ENCODE peak calls at places on chromosomes 16 and 17, in four cellular contexts. One of them, this sample, is unnamed.

GRCh38 chr16:27281285-27281684 is 12.7 kb upstream of the NSMCE1 start:
- DNase-seq in NCI-H1048: no peak
- DNase-seq in fibroblast of mammary gland: no peak
- DNase-seq in GM13977: no peak
- DNase-seq in this sample: no peak

GRCh38 chr17:58360664-58361063 is 8.7 kb upstream of the SUPT4H1 start:
- DNase-seq in NCI-H1048: no peak
- DNase-seq in fibroblast of mammary gland: no peak
- DNase-seq in GM13977: peak
- DNase-seq in this sample: no peak

GRCh38 chr17:19398301-19399181 is 11.6 kb upstream of the MFAP4 start:
- DNase-seq in NCI-H1048: no peak
- DNase-seq in fibroblast of mammary gland: peak
- DNase-seq in GM13977: no peak
- DNase-seq in this sample: peak

GRCh38 chr16:52592216-52592592 is 45.3 kb upstream of the TOX3 start:
- DNase-seq in NCI-H1048: no peak
- DNase-seq in fibroblast of mammary gland: no peak
- DNase-seq in GM13977: no peak
- DNase-seq in this sample: no peak

GRCh38 chr16:2233872-2234812 is 2.1 kb upstream of the DNASE1L2 start:
- DNase-seq in NCI-H1048: no peak
- DNase-seq in fibroblast of mammary gland: no peak
- DNase-seq in GM13977: no peak
- DNase-seq in this sample: no peak

GRCh38 chr16:80924372-80924978 is 82.2 kb downstream of the CMC2 start:
- DNase-seq in NCI-H1048: no peak
- DNase-seq in fibroblast of mammary gland: peak
- DNase-seq in GM13977: peak
- DNase-seq in this sample: peak

GRCh38 chr17:69466905-69467630 is 52.6 kb downstream of the MAP2K6 start:
- DNase-seq in NCI-H1048: no peak
- DNase-seq in fibroblast of mammary gland: peak
- DNase-seq in GM13977: no peak
- DNase-seq in this sample: no peak

GRCh38 chr16:65481956-65482355 is 360.1 kb upstream of the CDH11 start:
- DNase-seq in NCI-H1048: no peak
- DNase-seq in fibroblast of mammary gland: no peak
- DNase-seq in GM13977: no peak
- DNase-seq in this sample: no peak

GRCh38 chr16:72270531-72270930 is 98.6 kb upstream of the PMFBP1 start:
- DNase-seq in NCI-H1048: no peak
- DNase-seq in fibroblast of mammary gland: no peak
- DNase-seq in GM13977: no peak
- DNase-seq in this sample: peak

GRCh38 chr17:48541574-48542113 is 3.3 kb downstream of the HOXB2 start:
- DNase-seq in NCI-H1048: no peak
- DNase-seq in fibroblast of mammary gland: peak
- DNase-seq in GM13977: peak
- DNase-seq in this sample: peak

This sample was measured in EH.